ENCODE peak calls at places on chromosome 9, in nine cellular contexts. Q, R, B, F, I, Z, A, U and K are unnamed samples.

GRCh38 chr9:133759146-133759900 is 21.2 kb upstream of the SARDH start:
- DNase-seq in Q (no peak), R (no peak), B (no peak), F (no peak), I (peak), Z (no peak), A (no peak), U (peak), K (no peak)

GRCh38 chr9:98831636-98832035 is 24.2 kb downstream of the GALNT12 start:
- DNase-seq in Q (no peak), R (no peak), B (no peak), F (no peak), I (no peak), Z (no peak), A (no peak), U (no peak), K (no peak)

GRCh38 chr9:106880863-106881262 is 17.9 kb downstream of the ZNF462 start:
- DNase-seq in Q (no peak), R (no peak), B (no peak), F (peak), I (no peak), Z (no peak), A (no peak), U (no peak), K (peak)

GRCh38 chr9:981491-981898 is 5.0 kb downstream of the DMRT3 start:
- DNase-seq in Q (no peak), R (no peak), B (no peak), F (no peak), I (no peak), Z (no peak), A (no peak), U (peak), K (no peak)

GRCh38 chr9:110814159-110814558 is 145.6 kb downstream of the MUSK start:
- DNase-seq in Q (no peak), R (no peak), B (no peak), F (no peak), I (no peak), Z (no peak), A (no peak), U (no peak), K (no peak)

GRCh38 chr9:70054546-70054945 is 10.9 kb downstream of the MAMDC2 start:
- DNase-seq in Q (no peak), R (no peak), B (no peak), F (no peak), I (no peak), Z (no peak), A (no peak), U (no peak), K (no peak)

GRCh38 chr9:109535365-109535764 is 37.3 kb upstream of the PTPN3 start:
- DNase-seq in Q (no peak), R (no peak), B (no peak), F (no peak), I (no peak), Z (no peak), A (no peak), U (no peak), K (no peak)

GRCh38 chr9:89815903-89816573 is 211.2 kb downstream of the GADD45G start:
- DNase-seq in Q (no peak), R (peak), B (no peak), F (no peak), I (peak), Z (no peak), A (no peak), U (no peak), K (peak)

GRCh38 chr9:6229604-6230003 is 14.0 kb downstream of the IL33 start:
- DNase-seq in Q (no peak), R (no peak), B (no peak), F (no peak), I (no peak), Z (no peak), A (no peak), U (no peak), K (no peak)

GRCh38 chr9:132752877-132753592 is 82.8 kb downstream of the GTF3C4 start:
- DNase-seq in Q (no peak), R (no peak), B (no peak), F (no peak), I (no peak), Z (no peak), A (no peak), U (no peak), K (no peak)

GRCh38 chr9:97984188-97985057 is 1.3 kb downstream of the ANP32B start:
- DNase-seq in Q (peak), R (peak), B (no peak), F (peak), I (peak), Z (no peak), A (peak), U (peak), K (peak)

GRCh38 chr9:840343-840742 is 1.2 kb upstream of the DMRT1 start:
- DNase-seq in Q (no peak), R (no peak), B (no peak), F (no peak), I (no peak), Z (no peak), A (no peak), U (no peak), K (no peak)

GRCh38 chr9:4798281-4798680 is 5.5 kb downstream of the RCL1 start:
- DNase-seq in Q (no peak), R (no peak), B (no peak), F (no peak), I (no peak), Z (no peak), A (no peak), U (no peak), K (no peak)

GRCh38 chr9:98974106-98974505 is 30.4 kb downstream of the COL15A1 start:
- DNase-seq in Q (no peak), R (no peak), B (no peak), F (no peak), I (no peak), Z (no peak), A (no peak), U (no peak), K (no peak)

GRCh38 chr9:117763314-117763713 is 59.1 kb downstream of the TLR4 start:
- DNase-seq in Q (no peak), R (no peak), B (peak), F (no peak), I (no peak), Z (no peak), A (no peak), U (no peak), K (peak)

GRCh38 chr9:6498982-6499381 is 86.0 kb downstream of the UHRF2 start:
- DNase-seq in Q (no peak), R (no peak), B (peak), F (no peak), I (no peak), Z (no peak), A (no peak), U (no peak), K (peak)

GRCh38 chr9:83359039-83359438 is 179.2 kb downstream of the FRMD3 start:
- DNase-seq in Q (no peak), R (no peak), B (no peak), F (no peak), I (no peak), Z (no peak), A (no peak), U (no peak), K (no peak)

GRCh38 chr9:94554439-94555331 is at the start of gene PCAT7:
- DNase-seq in Q (no peak), R (peak), B (peak), F (no peak), I (peak), Z (peak), A (no peak), U (peak), K (peak)

GRCh38 chr9:94554078-94554438 is 825 bp upstream of the PCAT7 start:
- DNase-seq in Q (no peak), R (no peak), B (no peak), F (no peak), I (no peak), Z (no peak), A (no peak), U (no peak), K (no peak)

GRCh38 chr9:94553029-94553938 is 1.6 kb upstream of the PCAT7 start:
- DNase-seq in Q (no peak), R (no peak), B (no peak), F (no peak), I (no peak), Z (no peak), A (no peak), U (peak), K (no peak)
- H3K4me3 ChIP-seq in Q (no peak), R (no peak), B (no peak), F (no peak), I (no peak), Z (peak), A (no peak), U (peak), K (no peak)

GRCh38 chr9:91954841-91955471 is 4.9 kb upstream of the ROR2 start:
- DNase-seq in Q (no peak), R (peak), B (peak), F (no peak), I (no peak), Z (no peak), A (peak), U (peak), K (peak)
- H3K4me3 ChIP-seq in Q (no peak), R (no peak), B (peak), F (no peak), I (no peak), Z (no peak), A (peak), U (no peak), K (peak)

GRCh38 chr9:128070874-128071273 is 2.8 kb downstream of the SLC25A25 start:
- DNase-seq in Q (no peak), R (no peak), B (no peak), F (no peak), I (no peak), Z (no peak), A (no peak), U (no peak), K (no peak)
- H3K4me3 ChIP-seq in Q (no peak), R (no peak), B (peak), F (no peak), I (no peak), Z (no peak), A (no peak), U (no peak), K (peak)

GRCh38 chr9:136051568-136052432 is 43.3 kb downstream of the NACC2 start:
- DNase-seq in Q (no peak), R (peak), B (peak), F (no peak), I (peak), Z (peak), A (peak), U (peak), K (peak)
- H3K4me3 ChIP-seq in Q (peak), R (peak), B (peak), F (peak), I (peak), Z (peak), A (peak), U (peak), K (peak)

DNA sequence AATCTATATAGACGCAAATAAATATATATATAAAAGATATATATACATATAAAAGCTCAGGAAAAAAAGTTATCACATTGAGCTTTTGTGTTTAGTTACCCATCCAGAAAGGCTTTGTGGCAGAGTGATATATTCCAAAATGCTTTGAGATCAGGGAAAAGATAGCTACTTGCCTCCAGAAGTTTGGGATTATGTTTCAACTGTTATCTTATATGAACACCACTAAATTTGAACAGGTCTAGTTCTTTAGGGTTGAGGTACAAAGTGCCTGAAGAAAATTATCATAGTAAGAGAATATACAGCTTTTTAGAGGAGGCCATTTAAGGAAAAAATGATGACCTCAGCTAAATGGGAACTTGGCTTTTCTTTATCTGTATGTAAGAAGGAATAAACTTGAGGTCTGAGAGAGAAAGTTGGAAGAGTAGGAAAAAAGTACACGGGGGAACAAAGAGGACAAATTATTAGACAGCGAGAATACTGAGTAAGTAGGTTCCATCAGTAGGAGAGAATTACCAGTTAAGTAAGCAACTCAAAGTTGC is 2.4 kb downstream of the ERP44 start:
- DNase-seq in Q (no peak), R (no peak), B (no peak), F (no peak), I (no peak), Z (no peak), A (no peak), U (no peak), K (no peak)
- H3K4me3 ChIP-seq in Q (no peak), R (no peak), B (no peak), F (no peak), I (no peak), Z (no peak), A (no peak), U (no peak), K (no peak)

GRCh38 chr9:17433526-17433925 is 145.3 kb upstream of the SH3GL2 start:
- DNase-seq in Q (no peak), R (no peak), B (no peak), F (no peak), I (no peak), Z (no peak), A (no peak), U (no peak), K (no peak)
- H3K4me3 ChIP-seq in Q (no peak), R (no peak), B (no peak), F (no peak), I (no peak), Z (no peak), A (no peak), U (no peak), K (no peak)

GRCh38 chr9:37464006-37464405 is 1.2 kb downstream of the ZBTB5 start:
- DNase-seq in Q (no peak), R (no peak), B (no peak), F (no peak), I (no peak), Z (no peak), A (no peak), U (no peak), K (no peak)
- H3K4me3 ChIP-seq in Q (peak), R (peak), B (peak), F (peak), I (peak), Z (peak), A (peak), U (peak), K (peak)

GRCh38 chr9:68782546-68782945 is 77.5 kb downstream of the PIP5K1B start:
- DNase-seq in Q (no peak), R (no peak), B (no peak), F (no peak), I (no peak), Z (no peak), A (no peak), U (no peak), K (no peak)

GRCh38 chr9:68779558-68780376 is 74.7 kb downstream of the PIP5K1B start:
- DNase-seq in Q (peak), R (peak), B (peak), F (peak), I (peak), Z (peak), A (peak), U (peak), K (peak)

GRCh38 chr9:68780377-68780707 is 75.3 kb downstream of the PIP5K1B start:
- DNase-seq in Q (no peak), R (no peak), B (no peak), F (no peak), I (no peak), Z (no peak), A (peak), U (no peak), K (no peak)

GRCh38 chr9:68780735-68781134 is 75.7 kb downstream of the PIP5K1B start:
- DNase-seq in Q (no peak), R (no peak), B (no peak), F (no peak), I (no peak), Z (no peak), A (no peak), U (no peak), K (peak)

GRCh38 chr9:68781866-68782265 is 76.8 kb downstream of the PIP5K1B start:
- DNase-seq in Q (no peak), R (no peak), B (no peak), F (no peak), I (no peak), Z (no peak), A (no peak), U (no peak), K (no peak)
- H3K4me3 ChIP-seq in Q (no peak), R (peak), B (no peak), F (peak), I (peak), Z (no peak), A (no peak), U (no peak), K (no peak)

DNA sequence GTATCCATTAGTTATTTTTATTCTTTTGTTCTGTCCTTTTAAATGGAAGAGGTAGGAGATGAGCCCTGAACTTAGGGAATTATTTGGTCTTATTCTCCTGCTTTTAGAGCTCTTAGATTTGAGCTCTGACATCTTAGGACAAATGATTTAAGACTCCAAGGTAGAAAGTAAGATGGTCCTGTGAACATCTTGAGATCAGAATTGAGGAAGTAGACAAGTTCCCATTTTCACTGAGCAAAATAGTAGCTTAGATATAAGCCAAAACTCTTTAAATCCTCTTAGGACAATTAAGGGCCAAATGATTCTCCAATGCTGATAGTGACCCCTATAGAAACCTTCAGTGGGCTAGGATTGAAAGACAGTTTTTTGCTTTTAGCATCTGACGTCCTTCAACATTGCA is 53.0 kb upstream of the RUSC2 start:
- DNase-seq in Q (no peak), R (no peak), B (no peak), F (no peak), I (no peak), Z (no peak), A (no peak), U (no peak), K (no peak)
- H3K4me3 ChIP-seq in Q (no peak), R (no peak), B (no peak), F (no peak), I (no peak), Z (no peak), A (no peak), U (no peak), K (no peak)